ENCODE peak calls at places on chromosome 19, in five cellular contexts. W is lower leg skin, G is K562, B is body of pancreas, H is heart left ventricle. L is an unnamed sample.

GRCh38 chr19:37594982-37595382 is 306 bp downstream of the ZNF540 start:
- DNase-seq in W (peak), G (no peak), B (peak), H (peak), L (peak)

GRCh38 chr19:12495002-12495802 is 10.6 kb upstream of the ZNF709 start:
- DNase-seq in W (peak), G (peak), B (peak), H (peak), L (peak)

GRCh38 chr19:1861599-1862031 is 1.8 kb downstream of the KLF16 start:
- DNase-seq in W (no peak), G (no peak), B (no peak), H (no peak), L (no peak)

GRCh38 chr19:48752511-48753365 is at the start of gene FUT1:
- DNase-seq in W (peak), G (peak), B (peak), H (peak), L (peak)

GRCh38 chr19:49473868-49474544 is at the start of gene FLT3LG:
- DNase-seq in W (peak), G (peak), B (peak), H (peak), L (peak)

GRCh38 chr19:49691243-49692101 is 556 bp downstream of the CPT1C start:
- DNase-seq in W (no peak), G (no peak), B (no peak), H (peak), L (no peak)

GRCh38 chr19:17842663-17843313 is 5.0 kb downstream of the JAK3 start:
- DNase-seq in W (no peak), G (no peak), B (no peak), H (no peak), L (no peak)

GRCh38 chr19:2246801-2247361 is 2.2 kb upstream of the AMH start:
- DNase-seq in W (no peak), G (no peak), B (peak), H (peak), L (no peak)

GRCh38 chr19:40312533-40312932 is 27.4 kb upstream of the AKT2 start:
- DNase-seq in W (no peak), G (no peak), B (no peak), H (no peak), L (no peak)

GRCh38 chr19:2255112-2255845 is 938 bp downstream of the JSRP1 start:
- DNase-seq in W (no peak), G (no peak), B (no peak), H (no peak), L (no peak)

GRCh38 chr19:54248016-54248601 is 5.5 kb upstream of the LILRA6 start:
- DNase-seq in W (no peak), G (no peak), B (peak), H (peak), L (no peak)

GRCh38 chr19:56144816-56145215 is 3.7 kb downstream of the ZNF444 start:
- DNase-seq in W (no peak), G (no peak), B (no peak), H (no peak), L (no peak)

GRCh38 chr19:19120308-19121156 is 17.7 kb downstream of the TMEM161A start:
- DNase-seq in W (no peak), G (peak), B (peak), H (no peak), L (peak)

GRCh38 chr19:2097330-2098327 is 914 bp downstream of the IZUMO4 start:
- DNase-seq in W (no peak), G (no peak), B (peak), H (no peak), L (no peak)

GRCh38 chr19:8396185-8396562 is 6.0 kb downstream of the RAB11B start:
- DNase-seq in W (no peak), G (no peak), B (peak), H (no peak), L (no peak)

GRCh38 chr19:58033741-58034475 is at the start of gene ZSCAN1:
- DNase-seq in W (peak), G (no peak), B (peak), H (peak), L (peak)

GRCh38 chr19:47485210-47485609 is 1.2 kb upstream of the KPTN start:
- DNase-seq in W (no peak), G (no peak), B (no peak), H (no peak), L (no peak)
- TF ChIP-seq POLR2A in W (no peak), G (no peak), B (no peak), H (no peak), L (no peak)

DNA sequence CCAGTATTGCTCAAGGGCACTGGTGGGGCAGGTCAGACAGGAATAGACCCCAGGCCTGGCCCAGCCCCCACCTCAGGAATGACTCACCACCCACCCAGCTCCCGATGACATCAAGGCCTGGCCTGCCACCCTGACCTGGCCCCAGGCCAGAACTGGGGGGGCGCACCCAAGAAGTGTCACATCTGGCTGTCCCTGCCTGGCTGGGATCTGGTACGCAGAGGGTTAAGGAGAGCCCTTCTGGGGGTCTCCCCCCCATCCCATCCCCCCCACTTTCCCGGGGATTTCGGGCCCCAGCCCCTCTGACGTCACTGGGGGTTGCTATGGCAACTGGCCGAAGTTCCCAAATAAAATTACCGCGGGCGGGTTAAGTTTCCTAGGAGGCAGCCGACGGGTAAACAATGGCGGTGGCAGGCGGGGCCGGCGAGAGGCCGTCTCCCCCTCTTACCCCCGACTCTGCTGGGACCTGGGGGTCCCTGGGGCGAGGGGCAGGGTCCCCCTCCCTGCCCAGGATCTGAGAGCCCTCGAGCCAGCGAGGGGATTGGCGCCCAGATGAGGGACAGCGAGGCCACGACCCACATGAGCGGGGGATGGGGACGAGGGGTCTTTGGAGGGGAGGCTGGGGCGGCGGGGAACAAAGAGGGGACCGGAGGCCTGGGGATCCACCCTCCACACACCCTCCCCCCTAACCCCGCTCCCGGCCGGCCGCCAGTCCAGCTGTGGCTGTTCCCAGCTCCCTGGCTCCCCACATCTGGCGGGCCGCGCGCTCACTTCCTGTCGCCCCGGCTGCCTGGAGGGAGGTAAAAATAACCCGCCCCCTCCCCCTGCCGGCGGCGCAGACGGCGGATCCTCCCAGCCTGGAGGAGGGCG is 29.7 kb upstream of the NANOS3 start:
- DNase-seq in W (peak), G (peak), B (peak), H (peak), L (peak)
- TF ChIP-seq POLR2A in W (peak), G (peak), B (peak), H (no peak), L (peak)

GRCh38 chr19:15461694-15462093 is 2.6 kb downstream of the RASAL3 start:
- DNase-seq in W (no peak), G (no peak), B (no peak), H (no peak), L (no peak)

GRCh38 chr19:15466851-15467733 is 2.7 kb upstream of the RASAL3 start:
- DNase-seq in W (no peak), G (no peak), B (no peak), H (no peak), L (peak)

GRCh38 chr19:15467734-15468214 is 3.4 kb upstream of the RASAL3 start:
- DNase-seq in W (no peak), G (no peak), B (no peak), H (no peak), L (no peak)

GRCh38 chr19:15463865-15464371 is 426 bp downstream of the RASAL3 start:
- DNase-seq in W (no peak), G (no peak), B (no peak), H (peak), L (no peak)

DNA sequence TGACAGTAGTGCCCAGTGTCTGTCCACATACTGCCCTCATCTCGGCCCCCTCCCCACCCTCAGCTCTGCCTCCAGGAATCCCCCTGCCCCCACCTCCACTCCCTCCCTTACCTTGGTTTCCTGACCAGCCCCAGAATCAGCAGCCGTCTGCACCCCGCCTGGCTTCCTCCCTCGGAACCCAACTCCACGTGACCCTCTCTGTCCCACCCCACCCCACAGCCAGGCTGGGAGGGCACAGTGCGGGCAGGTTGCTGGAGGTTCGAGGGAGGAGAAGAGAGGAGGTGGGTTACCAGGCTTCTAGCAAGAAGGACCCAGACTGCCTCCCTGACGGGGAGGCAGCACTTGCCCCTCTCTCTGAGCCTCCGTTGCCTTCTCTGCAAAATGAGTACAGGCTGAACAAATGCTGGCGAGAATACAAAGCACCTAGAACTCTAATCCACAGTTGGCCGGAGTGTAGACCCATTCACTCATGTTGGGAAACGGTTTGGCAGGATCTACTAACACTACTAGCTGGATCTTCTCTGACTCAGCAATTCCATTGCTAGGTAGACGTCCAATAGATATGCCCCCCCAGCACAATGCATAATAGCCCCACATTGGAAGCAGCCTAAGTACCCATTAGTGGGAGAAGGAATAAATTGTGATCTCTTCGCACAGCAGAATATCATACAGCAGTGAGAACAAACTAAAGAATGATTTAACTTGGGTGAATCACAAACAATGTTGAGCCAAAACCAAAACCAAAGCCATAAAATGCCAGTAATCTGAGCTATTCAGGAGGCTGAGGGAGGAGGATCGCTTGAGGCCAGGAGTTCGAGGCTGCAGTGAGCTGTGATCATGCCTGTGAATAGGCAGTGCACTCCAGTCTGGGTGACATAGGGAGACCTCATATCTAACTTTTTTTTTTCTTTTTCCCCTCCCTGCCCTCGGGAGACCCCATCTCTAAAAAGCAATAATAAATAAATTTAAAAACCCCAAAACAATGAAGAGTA is at the start of gene RASAL3:
- DNase-seq in W (no peak), G (no peak), B (no peak), H (peak), L (no peak)
- TF ChIP-seq POLR2A in W (no peak), G (no peak), B (no peak), H (no peak), L (no peak)

DNA sequence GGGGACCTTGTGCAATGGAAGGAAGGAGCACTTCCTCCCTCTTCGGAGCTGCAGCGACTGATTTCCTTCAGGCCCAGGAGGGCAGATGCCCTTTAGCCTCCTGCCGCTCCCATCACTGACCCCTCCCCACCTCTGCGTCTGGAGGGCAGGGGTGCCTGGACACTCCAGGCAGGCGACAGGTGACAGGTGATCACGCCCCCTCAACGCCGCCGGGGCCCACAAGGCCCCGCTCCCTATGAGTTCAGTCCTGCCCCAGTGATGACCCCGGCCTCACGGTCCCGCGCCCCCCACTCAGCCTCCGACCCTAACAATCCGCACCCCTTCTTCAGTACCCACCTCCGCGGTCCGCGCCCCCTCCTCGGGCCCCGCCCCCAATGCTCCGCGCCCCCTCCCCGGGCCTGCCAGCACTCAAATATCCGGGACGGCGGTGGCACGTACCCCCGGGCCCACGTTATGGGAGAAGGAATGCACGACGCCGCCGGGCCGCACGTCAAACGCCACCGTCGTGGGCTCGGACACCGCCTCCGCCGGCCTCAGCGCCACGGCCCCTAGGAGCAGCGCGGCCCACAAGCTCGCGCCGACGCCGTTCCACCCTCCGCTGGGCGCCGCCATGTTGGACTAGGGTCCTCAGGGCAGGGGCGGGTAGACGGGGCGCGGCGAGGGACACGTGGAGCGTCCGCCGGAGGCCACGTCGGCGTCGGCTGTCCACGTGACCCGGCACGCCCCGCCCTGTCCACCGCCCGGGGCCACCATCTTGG is at the start of gene MYDGF:
- DNase-seq in W (peak), G (peak), B (peak), H (peak), L (peak)
- TF ChIP-seq POLR2A in W (no peak), G (peak), B (peak), H (no peak), L (peak)

DNA sequence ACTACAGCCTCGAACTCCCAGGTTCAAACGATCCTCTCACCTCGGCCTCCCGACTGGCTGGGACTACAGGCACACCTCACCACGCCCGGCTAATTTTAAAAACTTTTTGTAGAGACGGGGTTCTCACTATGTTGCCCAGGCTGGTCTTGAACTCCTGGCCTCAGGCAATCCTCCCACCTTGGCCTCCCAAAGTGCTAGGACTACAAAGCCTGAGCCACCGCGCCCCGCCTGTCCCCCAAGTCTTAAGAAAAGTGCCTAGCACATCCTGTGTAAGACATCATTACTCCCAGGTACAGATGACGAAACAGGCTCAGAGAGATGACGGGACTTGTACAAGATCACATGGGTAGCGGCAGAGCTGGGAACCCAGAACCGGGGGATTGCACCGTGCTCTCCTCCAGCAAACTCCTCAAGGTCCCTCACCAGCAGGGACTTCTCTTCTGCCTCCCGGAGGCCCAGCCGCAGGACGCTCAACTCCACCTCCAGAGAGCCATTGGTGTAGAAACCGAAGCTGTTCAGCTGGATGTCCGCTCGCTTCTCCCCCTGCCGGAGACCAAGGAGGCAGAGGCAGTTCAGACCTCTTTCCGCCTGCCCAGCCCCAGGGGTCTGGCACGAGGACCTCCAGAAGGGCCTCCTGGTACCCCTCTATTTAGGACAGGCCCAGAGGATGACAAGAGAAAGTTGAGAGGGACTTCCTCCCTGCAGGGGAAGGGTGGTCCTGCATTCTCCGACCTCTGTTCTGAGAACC is 1.0 kb downstream of the GPR108 start:
- DNase-seq in W (peak), G (peak), B (peak), H (peak), L (peak)
- TF ChIP-seq POLR2A in W (no peak), G (peak), B (peak), H (no peak), L (peak)

DNA sequence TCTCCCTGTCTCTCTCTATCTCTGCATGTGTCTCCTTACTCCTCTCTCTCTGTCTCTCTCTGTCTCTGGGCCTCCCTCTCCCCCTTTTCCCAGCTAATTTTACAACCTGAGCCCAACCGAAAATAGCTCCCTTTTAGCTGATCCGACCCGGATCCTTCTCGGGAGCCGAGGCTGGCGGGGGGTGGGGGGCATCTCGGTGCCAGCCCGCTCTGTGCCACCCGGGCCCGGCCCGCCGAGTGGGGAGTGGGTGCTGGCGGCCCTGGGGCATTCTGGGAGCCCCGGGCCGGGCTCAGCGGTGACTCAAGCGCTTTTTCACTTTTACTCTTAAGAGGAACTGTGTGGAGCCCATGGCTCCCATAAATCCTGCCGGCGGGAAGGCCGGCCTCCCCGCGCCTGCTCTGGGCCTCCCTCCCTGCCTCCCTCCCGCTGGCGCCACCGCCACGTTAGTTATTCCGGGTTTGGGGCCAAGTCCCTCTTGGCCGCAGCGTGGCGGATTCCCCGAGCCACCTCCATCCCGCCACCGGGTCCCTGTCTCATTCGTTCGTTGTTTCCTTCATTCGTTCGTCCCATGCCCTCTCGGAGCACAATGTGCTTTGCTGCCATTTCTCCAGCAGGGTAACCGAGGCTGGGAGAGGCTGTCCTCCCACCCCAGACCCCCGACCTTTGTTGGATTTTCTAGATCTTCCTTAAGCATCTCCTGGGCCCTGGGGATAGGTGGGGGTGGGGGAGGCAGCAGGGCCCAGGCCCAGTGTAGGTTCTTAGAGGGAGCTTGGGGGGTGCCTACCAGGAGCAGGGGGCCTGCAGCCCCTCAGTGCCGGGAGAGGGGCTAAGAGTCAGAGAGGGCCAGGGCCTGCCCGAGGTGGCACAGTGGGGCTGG is 3.2 kb downstream of the NFIC start:
- DNase-seq in W (no peak), G (no peak), B (peak), H (peak), L (no peak)
- TF ChIP-seq POLR2A in W (no peak), G (no peak), B (peak), H (no peak), L (no peak)

DNA sequence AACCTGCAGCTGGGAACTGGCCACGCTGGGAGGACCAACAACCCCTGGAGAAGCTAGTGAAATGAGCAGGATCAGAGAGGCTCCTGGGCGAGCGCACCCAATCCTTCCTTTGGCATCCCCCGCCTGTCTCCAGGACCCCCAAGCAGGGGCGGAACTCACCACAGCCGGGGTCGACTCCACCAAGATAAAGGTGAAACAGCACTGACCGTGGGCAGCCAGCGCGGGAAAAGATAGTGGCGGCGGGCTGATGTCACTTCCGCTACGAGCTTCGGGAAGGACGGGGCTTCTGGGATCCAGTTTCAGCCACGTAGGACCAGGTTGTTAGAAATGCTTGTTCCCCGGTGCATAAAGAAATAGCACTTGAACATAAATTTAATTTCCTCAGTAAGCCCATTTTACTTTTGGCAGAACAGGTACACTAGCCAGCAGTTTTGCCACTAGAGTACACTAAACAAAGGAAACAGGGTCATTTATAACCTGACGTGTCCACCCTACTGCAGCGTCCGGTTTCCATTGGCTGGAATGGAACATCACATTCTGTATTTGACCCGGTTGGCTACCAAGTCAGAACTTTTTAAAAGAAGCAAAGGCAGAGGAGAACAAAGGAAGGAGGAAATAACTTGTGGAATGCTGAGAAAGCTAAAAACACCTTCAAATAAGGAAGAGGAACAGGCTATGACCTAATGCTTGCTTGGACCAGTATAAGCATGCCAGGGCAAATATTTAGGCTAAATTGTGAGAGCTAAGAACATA is 25.5 kb upstream of the ZNF562 start:
- DNase-seq in W (no peak), G (peak), B (no peak), H (no peak), L (no peak)
- TF ChIP-seq POLR2A in W (no peak), G (no peak), B (no peak), H (no peak), L (no peak)